ENCODE peak calls at places on chromosomes 5 and 9, in seven cellular contexts. K, F, S, I, P, H and D are unnamed samples.

GRCh38 chr5:71537681-71538080 is 49.5 kb upstream of the MCCC2 start:
- DNase-seq in K (no peak), F (no peak), S (no peak), I (no peak), P (no peak), H (no peak), D (no peak)

GRCh38 chr9:135146766-135147472 is 59.5 kb downstream of the OLFM1 start:
- DNase-seq in K (no peak), F (no peak), S (no peak), I (no peak), P (no peak), H (no peak), D (no peak)

GRCh38 chr5:155408465-155408864 is 394.9 kb downstream of the KIF4B start:
- DNase-seq in K (no peak), F (no peak), S (no peak), I (no peak), P (no peak), H (no peak), D (no peak)

GRCh38 chr5:1801061-1801953 is at the start of gene NDUFS6:
- DNase-seq in K (peak; percentile 78), F (peak; percentile 60), S (peak; percentile 86), I (peak; percentile 84), P (peak; percentile 86), H (peak; percentile 96), D (peak; percentile 70)

GRCh38 chr5:150070277-150070638 is 16.1 kb downstream of the CSF1R start:
- DNase-seq in K (no peak), F (peak; percentile 21), S (peak; percentile 76), I (no peak), P (no peak), H (peak; percentile 54), D (no peak)

GRCh38 chr5:159826351-159827222 is 89.7 kb upstream of the ADRA1B start:
- DNase-seq in K (no peak), F (no peak), S (no peak), I (peak; percentile 82), P (no peak), H (no peak), D (peak; percentile 14)

GRCh38 chr5:151026088-151026487 is 5.7 kb downstream of the GPX3 start:
- DNase-seq in K (no peak), F (no peak), S (no peak), I (no peak), P (no peak), H (no peak), D (no peak)

GRCh38 chr5:115758356-115758755 is 58.1 kb downstream of the CDO1 start:
- DNase-seq in K (no peak), F (no peak), S (no peak), I (no peak), P (no peak), H (no peak), D (no peak)

GRCh38 chr5:115524199-115524598 is 20.4 kb downstream of the FEM1C start:
- DNase-seq in K (no peak), F (no peak), S (no peak), I (no peak), P (no peak), H (no peak), D (no peak)

GRCh38 chr9:77092536-77092935 is 73.1 kb downstream of the FOXB2 start:
- DNase-seq in K (no peak), F (no peak), S (no peak), I (no peak), P (no peak), H (no peak), D (no peak)

GRCh38 chr5:100777680-100778281 is 125.3 kb downstream of the ST8SIA4 start:
- DNase-seq in K (peak; percentile 91), F (no peak), S (no peak), I (no peak), P (peak; percentile 37), H (no peak), D (no peak)
- TF ChIP-seq POLR2AphosphoS5 in K (no peak), F (no peak), S (no peak), I (no peak), P (no peak), H (peak; percentile 39), D (no peak)

GRCh38 chr5:34690301-34690700 is 34.2 kb downstream of the RAI14 start:
- DNase-seq in K (no peak), F (peak; percentile 19), S (no peak), I (no peak), P (no peak), H (no peak), D (no peak)
- TF ChIP-seq POLR2A in K (no peak), F (no peak), S (no peak), I (no peak), P (no peak), H (no peak), D (no peak)

GRCh38 chr9:127178646-127179632 is 56.5 kb upstream of the ANGPTL2 start:
- DNase-seq in K (peak; percentile 53), F (no peak), S (peak; percentile 71), I (peak; percentile 15), P (peak; percentile 7), H (peak; percentile 81), D (no peak)

GRCh38 chr9:127177682-127178265 is 55.3 kb upstream of the ANGPTL2 start:
- DNase-seq in K (no peak), F (no peak), S (peak; percentile 53), I (peak; percentile 9), P (peak; percentile 3), H (peak; percentile 33), D (no peak)

GRCh38 chr9:127175764-127176163 is 53.3 kb upstream of the ANGPTL2 start:
- DNase-seq in K (no peak), F (no peak), S (peak; percentile 74), I (peak; percentile 14), P (peak; percentile 3), H (no peak), D (no peak)

GRCh38 chr9:127176631-127177030 is 54.2 kb upstream of the ANGPTL2 start:
- DNase-seq in K (no peak), F (no peak), S (peak; percentile 26), I (no peak), P (no peak), H (no peak), D (no peak)

GRCh38 chr9:127177221-127177620 is 54.8 kb upstream of the ANGPTL2 start:
- DNase-seq in K (no peak), F (no peak), S (peak; percentile 72), I (peak; percentile 21), P (peak; percentile 4), H (peak; percentile 72), D (no peak)
- TF ChIP-seq POLR2AphosphoS5 in K (no peak), F (no peak), S (no peak), I (no peak), P (no peak), H (peak; percentile 12), D (no peak)

GRCh38 chr9:124859803-124860581 is 1.8 kb downstream of the RPL35 start:
- DNase-seq in K (no peak), F (no peak), S (no peak), I (no peak), P (no peak), H (no peak), D (no peak)
- TF ChIP-seq POLR2A in K (no peak), F (no peak), S (no peak), I (no peak), P (no peak), H (no peak), D (peak; percentile 17)

DNA sequence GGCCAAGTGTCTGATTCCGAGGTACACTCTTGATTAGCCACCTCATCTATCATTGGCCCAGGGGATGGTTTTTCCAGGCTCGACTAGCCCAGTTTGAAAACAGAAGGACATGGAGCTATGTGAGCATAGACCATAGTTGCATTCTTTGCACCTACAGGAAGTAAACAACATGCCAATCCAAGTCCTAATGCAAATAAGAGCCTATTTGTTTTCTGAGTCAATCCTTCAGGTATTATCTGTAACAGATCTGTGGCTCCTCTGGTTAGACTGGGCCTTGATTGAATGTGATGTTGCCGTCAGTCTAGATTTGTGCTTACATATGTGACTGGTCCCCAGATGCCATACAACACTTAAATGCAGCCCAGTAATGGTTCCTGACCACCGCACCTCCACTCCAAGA is 29.7 kb upstream of the ARHGAP26 start:
- DNase-seq in K (no peak), F (peak; percentile 88), S (no peak), I (no peak), P (no peak), H (no peak), D (no peak)
- TF ChIP-seq POLR2AphosphoS5 in K (no peak), F (no peak), S (no peak), I (no peak), P (no peak), H (no peak), D (no peak)

DNA sequence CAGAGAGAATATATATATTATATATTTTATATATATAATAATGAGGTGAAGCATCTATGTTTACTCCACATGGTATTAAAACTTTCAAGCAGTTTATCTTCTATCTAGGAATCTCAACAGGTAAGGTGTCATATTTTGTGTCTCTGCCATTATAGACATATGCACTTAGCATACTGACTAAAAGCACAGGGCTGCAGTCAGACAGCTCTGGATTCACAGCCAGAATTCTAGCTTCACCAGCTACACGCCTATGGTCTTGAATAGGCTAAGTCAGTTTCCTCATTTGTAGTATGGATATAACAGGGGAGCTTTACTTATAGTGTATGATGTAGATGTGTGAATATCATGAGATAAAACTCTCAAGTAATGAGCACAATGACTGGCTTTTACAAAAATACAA is 57.9 kb downstream of the FBN2 start:
- DNase-seq in K (no peak), F (no peak), S (no peak), I (no peak), P (no peak), H (no peak), D (no peak)
- TF ChIP-seq POLR2A in K (no peak), F (no peak), S (no peak), I (no peak), P (no peak), H (no peak), D (no peak)